ENCODE peak calls at places on chromosomes 12 and 14, in four cellular contexts. V is RWPE2, P is heart left ventricle, J is A549. A is an unnamed sample.

GRCh38 chr14:58626441-58626840 is 11.3 kb upstream of the DACT1 start:
- DNase-seq in J (no peak), P (no peak), V (no peak), A (no peak)

GRCh38 chr14:89826581-89826980 is 127.9 kb downstream of the EFCAB11 start:
- DNase-seq in V (no peak), P (no peak), J (no peak), A (peak)

GRCh38 chr12:111446044-111446581 is 40.4 kb downstream of the SH2B3 start:
- DNase-seq in V (peak), P (no peak), J (no peak), A (no peak)

GRCh38 chr14:103854822-103855733 is 7.7 kb upstream of the PPP1R13B start:
- DNase-seq in P (no peak), J (no peak), V (peak), A (peak)

GRCh38 chr12:50986961-50987737 is 34.8 kb downstream of the HIGD1C start:
- DNase-seq in V (no peak), P (no peak), J (no peak), A (peak)

GRCh38 chr12:54443446-54443845 is 24.4 kb upstream of the ITGA5 start:
- DNase-seq in P (no peak), J (no peak), V (no peak), A (no peak)

GRCh38 chr12:3743803-3744202 is 9.1 kb downstream of the CRACR2A start:
- DNase-seq in P (no peak), V (no peak), J (no peak), A (no peak)

GRCh38 chr12:101995684-101996083 is 66.1 kb downstream of the WASHC3 start:
- DNase-seq in V (no peak), P (no peak), J (no peak), A (no peak)

GRCh38 chr14:56789955-56790354 is 20.3 kb downstream of the OTX2 start:
- DNase-seq in P (no peak), V (no peak), J (no peak), A (no peak)

GRCh38 chr12:53073881-53074280 is 5.3 kb downstream of the SPRYD3 start:
- DNase-seq in V (no peak), P (no peak), J (no peak), A (no peak)

GRCh38 chr14:55170526-55170925 is 20.9 kb downstream of the DLGAP5 start:
- DNase-seq in J (no peak), P (no peak), V (no peak), A (no peak)

GRCh38 chr12:12693111-12693671 is 2.8 kb downstream of the GPR19 start:
- DNase-seq in V (no peak), P (no peak), J (no peak), A (no peak)

DNA sequence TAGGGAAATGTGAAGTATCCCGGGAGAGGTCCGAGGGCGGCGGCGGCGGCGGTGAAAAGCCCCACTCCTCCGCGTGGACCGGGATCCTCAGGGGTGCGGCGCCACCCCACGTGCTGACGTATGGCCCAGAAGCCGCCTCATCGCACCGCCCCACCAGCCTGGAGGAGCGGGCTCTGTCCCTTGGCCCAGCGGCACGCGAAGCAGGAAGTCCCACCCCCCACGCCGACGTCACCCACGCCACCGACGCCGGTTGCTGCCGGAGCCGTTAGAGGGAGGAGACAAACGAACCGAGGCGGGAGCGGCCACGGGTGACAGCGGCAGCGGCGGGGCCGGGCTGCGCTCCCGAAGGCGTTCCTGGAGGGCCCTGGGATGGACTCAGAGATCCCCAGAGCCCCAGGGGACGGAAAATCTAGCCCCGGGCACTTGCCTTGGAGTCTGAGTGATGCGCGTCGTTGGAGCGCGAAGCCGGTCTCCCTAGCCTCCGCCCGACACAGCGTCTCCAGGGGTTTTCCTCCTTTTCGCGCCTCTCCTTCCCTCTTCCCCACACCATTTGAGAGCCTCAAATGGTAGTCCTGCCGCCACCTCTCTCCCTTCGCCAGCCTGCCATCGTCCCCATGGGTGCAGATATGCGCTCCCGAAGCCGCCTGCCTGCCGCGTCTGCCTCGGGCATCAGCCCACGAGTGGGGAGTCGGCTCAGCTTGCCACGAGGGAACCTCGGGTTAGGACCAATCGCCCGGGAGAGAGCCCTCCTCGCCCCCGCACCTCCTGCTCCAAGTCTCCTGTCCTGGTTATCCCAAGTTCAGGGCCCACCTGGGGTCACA is at the start of gene CEP83:
- DNase-seq in V (peak), P (peak), J (peak), A (peak)
- H3K4me3 ChIP-seq in V (peak), P (peak), J (peak), A (peak)

DNA sequence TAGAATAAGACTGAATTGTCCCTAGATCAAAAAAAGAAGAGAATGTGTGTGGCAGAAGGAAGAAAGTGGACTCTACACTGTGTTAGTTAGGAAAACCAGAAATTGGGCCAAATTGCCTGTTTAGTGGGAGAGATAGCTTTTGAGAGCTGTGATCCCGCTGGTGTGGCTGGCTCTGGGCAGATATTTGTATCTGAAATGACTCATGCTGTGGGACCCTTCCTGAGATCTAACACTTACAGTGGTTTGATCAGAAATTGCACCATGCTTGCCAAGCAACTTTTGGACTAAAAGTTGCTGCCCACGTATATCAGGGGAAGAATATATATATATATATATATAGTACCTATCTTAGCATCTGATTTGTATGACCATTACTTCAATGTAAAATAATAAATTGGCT is 27.7 kb downstream of the TECPR2 start:
- DNase-seq in P (no peak), V (no peak), J (no peak), A (no peak)
- TF ChIP-seq CTCF in P (no peak), V (no peak), J (no peak), A (no peak)

GRCh38 chr14:28012629-28013415 is 753.8 kb upstream of the FOXG1 start:
- DNase-seq in P (no peak), V (no peak), J (no peak), A (no peak)
- H3K4me3 ChIP-seq in P (no peak), V (no peak), J (no peak), A (no peak)

GRCh38 chr12:71664411-71665108 is 459 bp downstream of the THAP2 start:
- DNase-seq in V (no peak), P (no peak), J (peak), A (peak)

GRCh38 chr12:71662861-71663560 is 637 bp downstream of the ZFC3H1 start:
- DNase-seq in V (peak), P (peak), J (peak), A (peak)

GRCh38 chr12:71661977-71662522 is 1.6 kb downstream of the ZFC3H1 start:
- DNase-seq in P (no peak), V (no peak), J (no peak), A (peak)

GRCh38 chr12:71665109-71665476 is 992 bp downstream of the THAP2 start:
- DNase-seq in J (no peak), P (no peak), V (no peak), A (no peak)

GRCh38 chr12:71663561-71664410 is at the start of the genes THAP2 and ZFC3H1:
- DNase-seq in J (peak), V (peak), P (peak), A (peak)
- TF ChIP-seq CTCF in J (peak), V (peak), P (peak), A (peak)

GRCh38 chr12:6364037-6364360 is 11.4 kb downstream of the SCNN1A start:
- DNase-seq in J (no peak), V (no peak), P (no peak), A (no peak)
- H3K4me3 ChIP-seq in J (peak), V (peak), P (peak), A (peak)

GRCh38 chr14:38608244-38608643 is 352.4 kb upstream of the CLEC14A start:
- DNase-seq in V (no peak), J (no peak), P (no peak), A (no peak)

GRCh38 chr14:38605193-38606114 is 349.6 kb upstream of the CLEC14A start:
- DNase-seq in V (no peak), J (no peak), P (no peak), A (no peak)
- TF ChIP-seq CTCF in V (peak), J (no peak), P (no peak), A (peak)

GRCh38 chr12:21941522-21942376 is 523 bp upstream of the ABCC9 start:
- DNase-seq in V (no peak), P (peak), J (no peak), A (peak)
- H3K4me3 ChIP-seq in V (no peak), P (peak), J (peak), A (peak)